ENCODE peak calls at places on chromosomes 3 and 15, in five cellular contexts. F is psoas muscle, N is IMR-90, O is astrocyte, M is tibial nerve. J is an unnamed sample. For H3K36me3, the result is how much of the 10 kb centered on the place peaks cover.

GRCh38 chr15:48500595-48500994 is 144.9 kb downstream of the FBN1 start:
- DNase-seq in M (no peak), F (no peak), O (peak), N (peak), J (no peak)

GRCh38 chr3:135970500-135971116 is 5.1 kb downstream of the PPP2R3A start:
- DNase-seq in M (no peak), N (peak), F (no peak), O (peak), J (no peak)

GRCh38 chr3:45776611-45777010 is 19.7 kb downstream of the SLC6A20 start:
- DNase-seq in M (no peak), N (no peak), O (no peak), F (no peak), J (no peak)

GRCh38 chr3:133573054-133573628 is 345 bp upstream of the CDV3 start:
- DNase-seq in N (peak), O (peak), F (peak), M (peak), J (peak)

GRCh38 chr3:5201536-5201935 is 14.0 kb downstream of the EDEM1 start:
- DNase-seq in F (no peak), N (no peak), M (no peak), O (no peak), J (no peak)

GRCh38 chr15:42348083-42348482 is 11.2 kb upstream of the CAPN3 start:
- DNase-seq in O (peak), F (no peak), M (no peak), N (peak), J (no peak)

GRCh38 chr3:119181765-119182164 is 8.4 kb downstream of the UPK1B start:
- DNase-seq in F (no peak), O (peak), M (no peak), N (no peak), J (no peak)

GRCh38 chr3:72536206-72536887 is 311.9 kb downstream of the SHQ1 start:
- DNase-seq in O (no peak), F (no peak), N (no peak), M (no peak), J (no peak)

GRCh38 chr15:90465140-90465929 is 64.4 kb upstream of the CRTC3 start:
- DNase-seq in F (no peak), O (peak), N (peak), M (no peak), J (no peak)

GRCh38 chr3:58793052-58793451 is 126.5 kb upstream of the FAM3D start:
- DNase-seq in F (no peak), O (peak), M (no peak), N (no peak), J (no peak)

GRCh38 chr3:138768126-138768525 is 66.6 kb downstream of the PIK3CB start:
- DNase-seq in N (no peak), F (no peak), O (no peak), M (no peak), J (no peak)

GRCh38 chr3:138768946-138769345 is 65.8 kb downstream of the PIK3CB start:
- DNase-seq in M (no peak), N (no peak), O (no peak), F (no peak), J (no peak)

GRCh38 chr3:138771585-138771984 is 63.1 kb downstream of the PIK3CB start:
- DNase-seq in N (no peak), F (no peak), M (no peak), O (no peak), J (no peak)

GRCh38 chr3:138767498-138768104 is 67.1 kb downstream of the PIK3CB start:
- DNase-seq in N (no peak), O (no peak), M (no peak), F (no peak), J (no peak)
- H3K27ac ChIP-seq in N (no peak), O (no peak), M (no peak), F (no peak), J (no peak)

GRCh38 chr3:100611221-100611620 is 1.8 kb downstream of the ADGRG7 start:
- DNase-seq in N (no peak), O (no peak), M (no peak), F (no peak), J (no peak)

GRCh38 chr3:100605358-100605757 is 4.0 kb upstream of the ADGRG7 start:
- DNase-seq in F (no peak), M (no peak), O (no peak), N (no peak), J (no peak)

GRCh38 chr3:100606894-100607512 is 2.4 kb upstream of the ADGRG7 start:
- DNase-seq in M (no peak), O (no peak), F (no peak), N (no peak), J (no peak)

GRCh38 chr3:100609963-100610362 is 562 bp downstream of the ADGRG7 start:
- DNase-seq in N (no peak), M (no peak), O (no peak), F (no peak), J (no peak)

GRCh38 chr3:100609305-100609704 is at the start of gene ADGRG7:
- DNase-seq in M (no peak), O (no peak), N (no peak), F (no peak), J (no peak)
- H3K4me3 ChIP-seq in M (no peak), O (no peak), N (no peak), F (no peak), J (no peak)

GRCh38 chr3:128083980-128084674 is 31.9 kb downstream of the SEC61A1 start:
- DNase-seq in O (no peak), M (no peak), N (peak), F (no peak), J (peak)

GRCh38 chr3:128081846-128082245 is 29.6 kb downstream of the SEC61A1 start:
- DNase-seq in F (no peak), N (peak), M (no peak), O (peak), J (no peak)

GRCh38 chr3:128081226-128081625 is 29.0 kb downstream of the SEC61A1 start:
- DNase-seq in F (no peak), O (no peak), N (no peak), M (no peak), J (no peak)

GRCh38 chr3:128083396-128083795 is 31.2 kb downstream of the SEC61A1 start:
- DNase-seq in M (no peak), N (no peak), O (no peak), F (no peak), J (no peak)

DNA sequence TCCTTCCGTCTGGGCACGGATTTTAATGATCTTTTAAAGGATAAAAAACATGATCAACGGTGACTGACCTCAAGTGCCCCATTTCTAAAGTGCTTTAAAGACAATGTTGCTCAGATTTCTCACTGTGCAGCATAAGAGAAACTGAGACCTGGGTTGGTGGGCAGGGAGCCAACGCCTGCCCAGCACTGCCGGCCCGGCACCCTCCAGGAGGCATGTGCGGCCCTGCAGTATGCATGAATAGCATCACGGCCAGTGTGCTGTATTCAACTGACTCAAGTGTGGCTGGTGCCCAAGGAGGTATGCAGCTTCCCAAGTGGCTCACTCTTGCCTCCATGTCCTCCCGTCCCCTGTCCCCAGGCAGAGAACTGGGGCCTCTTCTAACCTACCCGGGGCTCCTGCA is 30.3 kb downstream of the SEC61A1 start:
- DNase-seq in O (no peak), F (no peak), M (no peak), N (no peak), J (no peak)
- H3K36me3 ChIP-seq in O (under half), F (half or more), M (under half), N (under half), J (under half)

GRCh38 chr3:16398542-16399126 is 114.9 kb downstream of the RFTN1 start:
- DNase-seq in N (no peak), O (no peak), M (no peak), F (no peak), J (no peak)
- H3K27ac ChIP-seq in N (peak), O (no peak), M (peak), F (peak), J (peak)

GRCh38 chr3:3800685-3801509 is 1.7 kb downstream of the LRRN1 start:
- DNase-seq in M (no peak), F (peak), O (peak), N (no peak), J (peak)

GRCh38 chr3:3800076-3800448 is 831 bp downstream of the LRRN1 start:
- DNase-seq in F (peak), N (no peak), O (no peak), M (no peak), J (no peak)

GRCh38 chr3:3801510-3801841 is 2.2 kb downstream of the LRRN1 start:
- DNase-seq in O (no peak), M (no peak), N (no peak), F (no peak), J (no peak)

GRCh38 chr3:3799173-3800075 is at the start of gene LRRN1:
- DNase-seq in F (peak), N (no peak), O (peak), M (no peak), J (peak)

DNA sequence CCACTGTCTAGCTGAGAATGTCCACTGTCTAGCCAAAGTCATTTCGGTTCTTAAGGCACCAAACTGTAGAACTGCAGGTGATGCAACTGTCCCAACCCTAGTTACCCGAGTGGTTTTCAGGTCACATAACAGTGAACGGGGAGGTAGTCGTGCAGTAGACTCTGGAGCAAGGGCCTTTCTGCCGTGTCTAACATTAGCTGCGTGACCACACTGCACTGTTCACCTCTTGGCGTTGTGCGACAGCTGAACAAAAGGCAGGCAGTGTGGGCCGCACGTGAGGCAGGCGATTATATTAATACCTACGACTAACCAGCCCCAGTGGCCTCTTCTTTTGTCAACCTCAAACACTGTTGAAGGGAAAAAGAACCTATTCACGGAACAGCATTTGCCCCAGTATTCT is 2.8 kb downstream of the LRRN1 start:
- DNase-seq in M (no peak), F (peak), O (no peak), N (no peak), J (no peak)
- H3K4me3 ChIP-seq in M (no peak), F (peak), O (peak), N (no peak), J (no peak)

DNA sequence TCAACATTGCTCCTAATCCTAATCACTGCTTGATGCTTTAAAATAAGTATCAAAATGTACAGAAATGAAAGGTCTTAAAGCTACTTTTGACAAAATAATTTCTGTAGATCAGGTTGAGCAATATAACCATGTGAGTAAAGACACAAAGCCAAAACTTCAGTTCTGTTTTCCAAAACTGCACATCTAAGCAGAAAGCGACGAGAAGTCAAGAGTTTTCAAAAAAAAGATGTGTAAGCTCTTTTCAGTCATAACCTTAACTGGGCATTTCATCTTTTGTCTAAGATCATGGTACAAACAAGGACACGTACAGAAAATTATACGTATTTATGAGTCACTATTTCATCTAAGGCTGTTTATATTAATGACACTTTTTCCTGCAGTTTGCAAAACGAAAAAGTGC is 608.8 kb downstream of the FOXP1 start:
- DNase-seq in O (no peak), N (no peak), F (no peak), M (no peak), J (no peak)
- H3K36me3 ChIP-seq in O (half or more), N (half or more), F (half or more), M (under half), J (half or more)

GRCh38 chr15:57060799-57061198 is 142.4 kb downstream of the TCF12 start:
- DNase-seq in N (peak), F (no peak), O (peak), M (no peak), J (no peak)

GRCh38 chr15:57064033-57064432 is 145.6 kb downstream of the TCF12 start:
- DNase-seq in F (no peak), M (no peak), N (peak), O (no peak), J (no peak)

GRCh38 chr15:57061281-57061680 is 142.8 kb downstream of the TCF12 start:
- DNase-seq in N (no peak), O (no peak), M (no peak), F (no peak), J (no peak)

GRCh38 chr15:57057134-57057930 is 138.9 kb downstream of the TCF12 start:
- DNase-seq in M (no peak), O (no peak), N (no peak), F (no peak), J (no peak)

GRCh38 chr15:57061696-57062095 is 143.3 kb downstream of the TCF12 start:
- DNase-seq in M (no peak), N (peak), F (no peak), O (no peak), J (no peak)
- H3K27ac ChIP-seq in M (no peak), N (no peak), F (no peak), O (peak), J (no peak)

DNA sequence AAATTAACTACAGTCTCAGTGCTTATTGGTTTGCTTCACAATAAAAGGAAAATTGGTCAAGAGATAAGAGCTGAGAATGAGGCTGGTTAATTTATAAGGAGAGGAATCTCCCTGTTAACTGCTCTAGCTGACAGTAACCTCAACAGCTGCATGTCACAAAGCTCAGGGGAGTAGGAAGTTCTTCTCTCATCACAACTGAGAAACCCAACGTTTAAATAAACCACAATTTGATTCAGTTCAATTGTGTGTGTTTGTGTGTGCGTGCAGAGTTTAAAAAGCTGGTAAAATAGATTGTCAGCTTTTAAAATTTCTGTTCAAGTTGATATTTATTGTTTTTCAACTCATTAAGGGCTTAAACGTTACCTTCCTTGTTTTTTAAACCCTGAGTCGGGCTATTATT is 3.5 kb upstream of the TGFBR2 start:
- DNase-seq in O (no peak), F (no peak), M (no peak), N (no peak), J (no peak)
- H3K4me3 ChIP-seq in O (no peak), F (no peak), M (no peak), N (no peak), J (no peak)

GRCh38 chr15:85386261-85386660 is 5.9 kb downstream of the AKAP13 start:
- DNase-seq in F (no peak), O (no peak), M (no peak), N (no peak), J (no peak)

GRCh38 chr15:85393206-85393605 is 12.8 kb downstream of the AKAP13 start:
- DNase-seq in F (no peak), M (no peak), N (no peak), O (no peak), J (no peak)

GRCh38 chr15:85388962-85389361 is 8.6 kb downstream of the AKAP13 start:
- DNase-seq in F (no peak), O (no peak), M (no peak), N (no peak), J (no peak)

GRCh38 chr15:85389774-85390173 is 9.4 kb downstream of the AKAP13 start:
- DNase-seq in M (no peak), F (no peak), N (no peak), O (no peak), J (no peak)

DNA sequence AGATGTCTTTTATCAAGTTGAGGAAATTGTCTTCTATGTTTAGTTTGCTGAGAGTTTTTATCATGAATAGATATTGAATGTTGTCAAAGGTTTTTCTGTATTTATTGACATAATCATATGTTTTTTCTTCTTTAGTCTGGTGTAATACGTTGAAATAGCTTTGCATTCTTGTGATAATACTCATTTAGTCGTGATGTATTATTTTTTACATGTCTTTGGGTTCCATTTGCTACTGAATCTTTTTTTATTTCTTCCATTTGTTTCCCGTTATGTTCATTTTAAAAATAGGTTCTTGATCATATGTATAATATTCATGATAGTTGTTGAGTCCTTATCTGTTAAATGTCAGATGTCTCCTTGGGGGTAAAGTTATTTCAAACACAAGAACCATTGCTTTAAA is 8.1 kb downstream of the AKAP13 start:
- DNase-seq in F (no peak), O (no peak), M (no peak), N (no peak), J (no peak)
- H3K36me3 ChIP-seq in F (under half), O (under half), M (under half), N (under half), J (under half)

GRCh38 chr3:123724306-123724705 is 139.5 kb upstream of the HACD2 start:
- DNase-seq in M (no peak), F (no peak), N (peak), O (peak), J (no peak)

GRCh38 chr3:123719785-123720531 is 135.1 kb upstream of the HACD2 start:
- DNase-seq in M (no peak), F (no peak), O (no peak), N (no peak), J (peak)

GRCh38 chr3:123722021-123722420 is 137.2 kb upstream of the HACD2 start:
- DNase-seq in O (no peak), F (no peak), M (no peak), N (no peak), J (no peak)

GRCh38 chr3:123723527-123724168 is 138.8 kb upstream of the HACD2 start:
- DNase-seq in M (no peak), N (peak), O (peak), F (no peak), J (no peak)

DNA sequence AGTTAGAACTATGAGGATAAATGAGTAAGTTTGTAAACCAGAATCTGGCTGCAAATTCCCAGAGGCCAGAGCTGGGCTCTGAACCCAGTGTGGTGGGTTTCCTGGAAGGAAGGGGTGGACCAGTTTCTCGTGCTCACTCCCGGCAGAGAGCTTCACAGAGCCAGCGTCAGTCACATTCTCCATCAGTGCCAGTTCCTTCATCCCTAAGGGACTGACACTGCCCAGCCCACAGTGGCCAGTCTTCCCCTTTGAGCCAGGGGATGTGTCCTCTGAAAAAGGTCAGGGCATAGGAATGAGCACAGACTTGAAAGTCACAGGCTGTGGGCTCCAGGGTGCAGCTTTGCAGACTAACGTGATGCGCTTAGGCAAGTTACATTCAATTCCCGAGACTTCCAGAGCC is 135.8 kb upstream of the HACD2 start:
- DNase-seq in F (no peak), O (no peak), N (no peak), M (no peak), J (no peak)
- H3K27ac ChIP-seq in F (no peak), O (no peak), N (peak), M (no peak), J (no peak)